ENCODE peak calls at places on chromosome 3, in eight cellular contexts. C is heart left ventricle, F is adrenal gland, P is tibial artery, A is sigmoid colon, W is aorta, S is ovary, E is AG04450. L is an unnamed sample.

GRCh38 chr3:188234172-188234571 is 80.2 kb downstream of the LPP start:
- DNase-seq in F (no peak), P (no peak), W (no peak), A (no peak), S (no peak), E (no peak), C (no peak), L (no peak)

GRCh38 chr3:127013758-127014535 is 31.0 kb downstream of the PLXNA1 start:
- DNase-seq in S (no peak), A (no peak), C (no peak), P (no peak), W (no peak), E (no peak), F (no peak), L (no peak)

GRCh38 chr3:127171320-127171719 is 21.6 kb upstream of the PRR23E start:
- DNase-seq in E (no peak), A (no peak), S (no peak), W (no peak), P (no peak), C (no peak), F (no peak), L (no peak)

GRCh38 chr3:32460031-32460749 is 42.5 kb downstream of the CMTM6 start:
- DNase-seq in W (no peak), E (no peak), S (no peak), F (no peak), C (no peak), A (no peak), P (no peak), L (no peak)

GRCh38 chr3:111904376-111905241 is 45.5 kb downstream of the PHLDB2 start:
- DNase-seq in S (no peak), P (no peak), F (no peak), E (peak; percentile 59), W (no peak), A (no peak), C (no peak), L (no peak)

GRCh38 chr3:94269763-94270162 is 206.9 kb downstream of the NSUN3 start:
- DNase-seq in C (no peak), S (no peak), P (no peak), W (no peak), E (no peak), A (no peak), F (no peak), L (no peak)

GRCh38 chr3:153165211-153165815 is 3.3 kb downstream of the RAP2B start:
- DNase-seq in E (no peak), S (no peak), C (no peak), A (no peak), F (no peak), W (no peak), P (no peak), L (no peak)

GRCh38 chr3:28240440-28240839 is 979 bp upstream of the CMC1 start:
- DNase-seq in S (no peak), P (no peak), E (no peak), F (no peak), C (no peak), W (no peak), A (no peak), L (peak; percentile 62)

GRCh38 chr3:22922317-22922716 is 280.8 kb upstream of the UBE2E2 start:
- DNase-seq in E (no peak), W (no peak), F (no peak), C (no peak), S (no peak), A (no peak), P (no peak), L (no peak)

GRCh38 chr3:169149349-169149890 is 514.1 kb downstream of the MECOM start:
- DNase-seq in F (peak; percentile 78), S (peak; percentile 42), E (peak; percentile 62), P (peak; percentile 59), W (peak; percentile 86), A (peak; percentile 84), C (peak; percentile 84), L (peak; percentile 87)

GRCh38 chr3:138549578-138549977 is 44.5 kb downstream of the CEP70 start:
- DNase-seq in W (no peak), F (no peak), S (no peak), C (no peak), P (no peak), A (no peak), E (no peak), L (no peak)
- H3K9me3 ChIP-seq in W (no peaks in the 10 kb centered on the region), F (no peaks in the 10 kb centered on the region), S (no peaks in the 10 kb centered on the region), C (peaks cover 48% of the 10 kb centered on the region), P (peaks cover 21% of the 10 kb centered on the region), A (peaks cover 14% of the 10 kb centered on the region), E (peaks cover 9% of the 10 kb centered on the region), L (peaks cover 15% of the 10 kb centered on the region)

GRCh38 chr3:55203006-55203405 is 275.1 kb upstream of the LRTM1 start:
- DNase-seq in W (no peak), A (no peak), P (no peak), C (no peak), E (no peak), F (no peak), S (no peak), L (no peak)
- H3K27ac ChIP-seq in W (no peak overlapping the region), A (no peak overlapping the region), P (no peak overlapping the region), C (no peak overlapping the region), E (no peak overlapping the region), F (no peak overlapping the region), S (no peak overlapping the region), L (no peak overlapping the region)

DNA sequence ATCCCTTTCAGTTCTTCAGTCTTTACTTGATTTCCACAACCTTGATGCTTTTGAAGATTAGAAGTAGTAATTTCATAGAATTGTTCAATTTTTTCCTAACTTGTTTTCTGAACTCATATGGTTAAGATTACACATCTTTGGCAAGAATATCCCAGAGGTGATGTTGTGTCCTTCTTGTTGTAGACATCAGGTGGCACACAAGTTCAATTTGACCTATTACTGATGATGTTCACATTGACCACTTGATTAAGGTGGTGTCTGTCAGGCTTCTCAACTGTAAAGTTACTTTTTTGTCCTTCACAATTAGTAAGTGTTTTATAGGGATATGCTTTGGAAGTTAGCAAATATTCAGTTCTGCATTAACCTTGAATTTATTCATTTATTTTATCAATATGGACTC is 34.6 kb upstream of the THRB start:
- DNase-seq in C (no peak), A (no peak), S (no peak), W (no peak), P (no peak), F (no peak), E (no peak), L (no peak)
- H3K9me3 ChIP-seq in C (no peaks in the 10 kb centered on the region), A (no peaks in the 10 kb centered on the region), S (no peaks in the 10 kb centered on the region), W (no peaks in the 10 kb centered on the region), P (no peaks in the 10 kb centered on the region), F (no peaks in the 10 kb centered on the region), E (no peaks in the 10 kb centered on the region), L (no peaks in the 10 kb centered on the region)

GRCh38 chr3:142894493-142894892 is 5.6 kb upstream of the PCOLCE2 start:
- DNase-seq in E (no peak), C (no peak), W (no peak), A (no peak), S (no peak), F (no peak), P (no peak), L (no peak)
- H3K27ac ChIP-seq in E (no peak overlapping the region), C (no peak overlapping the region), W (no peak overlapping the region), A (no peak overlapping the region), S (no peak overlapping the region), F (no peak overlapping the region), P (no peak overlapping the region), L (no peak overlapping the region)

GRCh38 chr3:189337672-189338071 is 165.9 kb downstream of the TPRG1 start:
- DNase-seq in A (no peak), P (no peak), W (no peak), S (no peak), F (no peak), C (no peak), E (no peak), L (peak; percentile 7)

GRCh38 chr3:189338366-189338765 is 166.6 kb downstream of the TPRG1 start:
- DNase-seq in A (no peak), S (no peak), E (no peak), P (no peak), W (no peak), C (peak; percentile 26), F (no peak), L (no peak)

GRCh38 chr3:189331002-189331418 is 159.2 kb downstream of the TPRG1 start:
- DNase-seq in A (no peak), W (no peak), S (no peak), E (no peak), C (no peak), P (no peak), F (no peak), L (no peak)

GRCh38 chr3:189330066-189330465 is 158.3 kb downstream of the TPRG1 start:
- DNase-seq in C (no peak), P (no peak), A (no peak), E (no peak), F (no peak), W (no peak), S (no peak), L (no peak)

GRCh38 chr3:189334064-189334920 is 162.5 kb downstream of the TPRG1 start:
- DNase-seq in C (no peak), F (no peak), P (no peak), E (no peak), A (no peak), W (no peak), S (no peak), L (no peak)
- H3K9me3 ChIP-seq in C (no peaks in the 10 kb centered on the region), F (no peaks in the 10 kb centered on the region), P (no peaks in the 10 kb centered on the region), E (no peaks in the 10 kb centered on the region), A (no peaks in the 10 kb centered on the region), W (no peaks in the 10 kb centered on the region), S (no peaks in the 10 kb centered on the region), L (no peaks in the 10 kb centered on the region)

L was measured in WERI-Rb-1.